ENCODE peak calls at places on chromosomes 2 and 18, in four cellular contexts. E is foreskin fibroblast, V is MM.1S, J is PC-3. P is an unnamed sample.

GRCh38 chr18:2856499-2856898 is 9.7 kb downstream of the EMILIN2 start:
- DNase-seq in V (no peak), J (no peak), E (peak; percentile 40), P (no peak)

GRCh38 chr2:133720429-133720828 is 152.2 kb upstream of the NCKAP5 start:
- DNase-seq in J (no peak), V (no peak), E (no peak), P (no peak)

GRCh38 chr2:107809835-107810234 is 16.9 kb upstream of the RGPD4 start:
- DNase-seq in J (no peak), V (no peak), E (no peak), P (no peak)

GRCh38 chr2:112001136-112001764 is 53.8 kb upstream of the TMEM87B start:
- DNase-seq in J (no peak), V (peak; percentile 19), E (no peak), P (peak; percentile 27)

GRCh38 chr2:178553047-178553446 is 72.8 kb downstream of the PLEKHA3 start:
- DNase-seq in E (peak; percentile 77), J (peak; percentile 86), V (no peak), P (no peak)

GRCh38 chr2:232338759-232339106 is 39.8 kb upstream of the ALPP start:
- DNase-seq in E (no peak), J (no peak), V (no peak), P (no peak)

GRCh38 chr2:31411771-31412170 is 2.8 kb downstream of the XDH start:
- DNase-seq in E (no peak), V (no peak), J (peak; percentile 63), P (no peak)

GRCh38 chr2:206556357-206556949 is 85.8 kb upstream of the FAM237A start:
- DNase-seq in E (peak; percentile 9), J (peak; percentile 77), V (peak; percentile 45), P (peak; percentile 21)

GRCh38 chr2:241070361-241070760 is 31.7 kb downstream of the MTERF4 start:
- DNase-seq in E (no peak), J (no peak), V (no peak), P (no peak)

GRCh38 chr2:70104231-70105111 is 17.2 kb downstream of the PCBP1 start:
- DNase-seq in E (peak; percentile 63), J (no peak), V (no peak), P (no peak)

GRCh38 chr2:226691265-226691664 is 108.4 kb downstream of the IRS1 start:
- DNase-seq in V (no peak), J (no peak), E (no peak), P (no peak)

GRCh38 chr18:79432376-79433120 is 36.8 kb downstream of the NFATC1 start:
- DNase-seq in E (no peak), J (no peak), V (no peak), P (no peak)

GRCh38 chr2:20232837-20233207 is 7.9 kb upstream of the SDC1 start:
- DNase-seq in J (peak; percentile 98), V (no peak), E (no peak), P (no peak)

GRCh38 chr18:12750076-12750707 is 47.4 kb downstream of the PSMG2 start:
- DNase-seq in J (no peak), E (peak; percentile 51), V (peak; percentile 94), P (peak; percentile 21)

GRCh38 chr18:49839012-49839411 is 25.7 kb upstream of the ACAA2 start:
- DNase-seq in J (peak; percentile 73), V (no peak), E (no peak), P (no peak)

GRCh38 chr2:112493048-112493447 is 11.1 kb downstream of the TTL start:
- DNase-seq in V (no peak), E (no peak), J (peak; percentile 25), P (no peak)

GRCh38 chr2:24816884-24817283 is 23.7 kb downstream of the CENPO start:
- DNase-seq in V (no peak), J (peak; percentile 44), E (peak; percentile 76), P (no peak)

GRCh38 chr2:15163316-15163715 is 397.8 kb downstream of the NBAS start:
- DNase-seq in J (no peak), V (no peak), E (peak; percentile 3), P (no peak)

GRCh38 chr2:69226886-69227285 is 160.1 kb downstream of the GFPT1 start:
- DNase-seq in E (no peak), V (no peak), J (no peak), P (no peak)

GRCh38 chr2:127968610-127969339 is 59.1 kb downstream of the SAP130 start:
- DNase-seq in J (no peak), E (no peak), V (no peak), P (no peak)

GRCh38 chr18:48946329-48946835 is 4.4 kb downstream of the SMAD7 start:
- DNase-seq in V (peak; percentile 38), E (no peak), J (peak; percentile 61), P (no peak)

GRCh38 chr18:61589724-61590065 is 256.5 kb downstream of the CDH20 start:
- DNase-seq in J (peak; percentile 21), V (no peak), E (peak; percentile 46), P (no peak)

GRCh38 chr2:25159947-25160346 is 8.4 kb downstream of the POMC start:
- DNase-seq in V (no peak), J (no peak), E (no peak), P (no peak)

GRCh38 chr18:59202258-59202820 is 17.6 kb upstream of the GRP start:
- DNase-seq in V (no peak), E (no peak), J (no peak), P (no peak)

GRCh38 chr2:69616755-69617154 is 26.8 kb downstream of the AAK1 start:
- DNase-seq in V (peak; percentile 62), E (no peak), J (peak; percentile 63), P (no peak)

GRCh38 chr2:74399785-74400184 is 19.7 kb upstream of the DCTN1 start:
- DNase-seq in J (peak; percentile 66), E (no peak), V (peak; percentile 51), P (no peak)

GRCh38 chr18:525066-525797 is 24.7 kb upstream of the COLEC12 start:
- DNase-seq in E (peak; percentile 80), J (peak; percentile 63), V (no peak), P (no peak)

GRCh38 chr18:13457327-13457726 is 238.8 kb downstream of the LDLRAD4 start:
- DNase-seq in E (no peak), V (no peak), J (no peak), P (no peak)

GRCh38 chr18:47749195-47749973 is 181.1 kb downstream of the SMAD2 start:
- DNase-seq in V (peak; percentile 77), E (peak; percentile 42), J (peak; percentile 59), P (no peak)

GRCh38 chr18:12079504-12080237 is 14.0 kb upstream of the ANKRD62 start:
- DNase-seq in E (no peak), J (no peak), V (no peak), P (no peak)

GRCh38 chr2:174603280-174603679 is 5.7 kb upstream of the WIPF1 start:
- DNase-seq in J (peak; percentile 46), V (peak; percentile 59), E (peak; percentile 52), P (no peak)

GRCh38 chr2:9629222-9630000 is 1.4 kb downstream of the YWHAQ start:
- DNase-seq in V (peak; percentile 11), E (no peak), J (peak; percentile 51), P (no peak)

GRCh38 chr2:98936917-98937351 is 909 bp upstream of the CRACDL start:
- DNase-seq in J (no peak), V (no peak), E (no peak), P (no peak)

GRCh38 chr18:10858477-10858876 is 290.9 kb downstream of the PIEZO2 start:
- DNase-seq in J (no peak), V (no peak), E (no peak), P (no peak)

GRCh38 chr2:179917272-179917671 is 55.9 kb upstream of the ZNF385B start:
- DNase-seq in V (no peak), E (peak; percentile 55), J (peak; percentile 80), P (no peak)

GRCh38 chr18:40179647-40180175 is 1775.3 kb upstream of the PIK3C3 start:
- DNase-seq in V (no peak), J (no peak), E (no peak), P (no peak)

GRCh38 chr18:61854578-61854977 is 38.2 kb downstream of the RNF152 start:
- DNase-seq in J (no peak), E (no peak), V (no peak), P (no peak)

GRCh38 chr2:109312902-109313301 is 183.9 kb downstream of the SH3RF3 start:
- DNase-seq in J (no peak), V (no peak), E (no peak), P (no peak)
- TF ChIP-seq CTCF in J (no peak), V (no peak), E (no peak), P (no peak)

DNA sequence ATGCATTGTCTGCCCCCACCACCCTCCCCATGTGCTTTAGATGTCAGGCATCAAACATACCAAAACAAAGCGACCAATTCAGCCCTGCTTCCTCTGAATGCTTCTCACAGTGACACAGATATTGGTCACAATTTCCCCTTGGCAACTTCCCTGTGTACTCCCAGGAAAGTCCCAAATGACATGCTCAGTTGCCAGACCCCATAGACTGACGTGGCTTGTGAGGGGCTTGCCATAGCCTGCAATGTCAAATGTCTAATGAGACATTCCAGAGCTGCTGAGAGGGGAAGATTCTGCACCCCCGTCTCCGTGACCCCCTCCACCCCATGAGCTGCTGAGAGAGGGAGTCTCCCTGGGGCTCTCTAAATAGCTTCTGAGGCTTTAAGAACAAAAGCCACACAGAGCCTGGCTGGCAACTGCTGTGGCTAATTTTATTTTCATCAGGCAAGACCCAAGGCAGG is 47.3 kb downstream of the RFTN2 start:
- DNase-seq in J (peak; percentile 49), E (no peak), V (no peak), P (peak; percentile 29)
- H3K4me3 ChIP-seq in J (no peak overlapping the region), E (no peak overlapping the region), V (no peak overlapping the region), P (no peak overlapping the region)

GRCh38 chr2:101196220-101196661 is 45.1 kb upstream of the TBC1D8 start:
- DNase-seq in E (no peak), V (no peak), J (peak; percentile 46), P (no peak)
- TF ChIP-seq CTCF in E (no peak), V (no peak), J (peak; percentile 27), P (no peak)

GRCh38 chr2:126665483-126665882 is 9.5 kb downstream of the GYPC start:
- DNase-seq in V (no peak), E (no peak), J (no peak), P (no peak)
- H3K4me3 ChIP-seq in V (no peak overlapping the region), E (no peak overlapping the region), J (no peak overlapping the region), P (no peak overlapping the region)

GRCh38 chr2:176269319-176270099 is at the start of gene MTX2:
- DNase-seq in J (peak; percentile 76), E (peak; percentile 59), V (peak; percentile 85), P (peak; percentile 33)
- TF ChIP-seq CTCF in J (no peak), E (peak; percentile 8), V (peak; percentile 17), P (peak; percentile 1)

GRCh38 chr2:27285481-27285880 is 3.3 kb downstream of the TRIM54 start:
- DNase-seq in V (no peak), J (no peak), E (no peak), P (no peak)
- H3K4me3 ChIP-seq in V (no peak overlapping the region), J (no peak overlapping the region), E (no peak overlapping the region), P (no peak overlapping the region)

GRCh38 chr2:36701391-36701795 is 4.9 kb downstream of the VIT start:
- DNase-seq in J (peak; percentile 50), V (no peak), E (no peak), P (no peak)
- TF ChIP-seq CTCF in J (no peak), V (no peak), E (peak; percentile 6), P (no peak)

P was measured in GM12864.